ENCODE peak calls at places on chromosome 10, in nine cellular contexts. Z, P, W, H, N, O, R, K and V are unnamed samples.

GRCh38 chr10:97062058-97062457 is 123.7 kb downstream of the SLIT1 start:
- DNase-seq in H (no peak), K (no peak), O (no peak), Z (no peak), N (no peak), P (no peak), R (no peak), W (no peak), V (no peak)

GRCh38 chr10:79047875-79048638 is 20.7 kb upstream of the ZMIZ1 start:
- DNase-seq in W (no peak), K (no peak), P (no peak), O (peak; percentile 29), Z (no peak), N (peak; percentile 29), R (no peak), H (no peak), V (no peak)

GRCh38 chr10:70834448-70835151 is 18.9 kb downstream of the SGPL1 start:
- DNase-seq in R (no peak), O (no peak), Z (no peak), N (no peak), K (no peak), H (no peak), W (no peak), P (no peak), V (no peak)

GRCh38 chr10:132639470-132639869 is 101.9 kb downstream of the INPP5A start:
- DNase-seq in N (no peak), K (no peak), Z (no peak), W (no peak), O (no peak), P (no peak), H (no peak), R (no peak), V (no peak)

GRCh38 chr10:80199828-80200227 is 5.5 kb downstream of the ANXA11 start:
- DNase-seq in W (no peak), Z (no peak), N (no peak), K (peak; percentile 48), P (peak; percentile 88), H (no peak), O (no peak), R (peak; percentile 63), V (peak; percentile 97)

GRCh38 chr10:77774940-77775391 is 137.4 kb upstream of the KCNMA1 start:
- DNase-seq in K (no peak), P (peak; percentile 18), Z (no peak), W (no peak), H (no peak), R (no peak), N (no peak), O (no peak), V (peak; percentile 5)

GRCh38 chr10:127694580-127695193 is 42.3 kb upstream of the FOXI2 start:
- DNase-seq in K (peak; percentile 11), O (peak; percentile 67), P (peak; percentile 9), R (peak; percentile 15), Z (no peak), W (peak; percentile 5), N (no peak), H (peak; percentile 61), V (no peak)

GRCh38 chr10:95798307-95798850 is 42.4 kb downstream of the ENTPD1 start:
- DNase-seq in K (no peak), P (no peak), N (no peak), O (no peak), W (no peak), R (no peak), H (no peak), Z (no peak), V (no peak)

GRCh38 chr10:53006663-53007610 is 234.4 kb upstream of the MBL2 start:
- DNase-seq in H (no peak), R (no peak), Z (no peak), W (no peak), N (no peak), P (no peak), O (no peak), K (no peak), V (no peak)

GRCh38 chr10:110358869-110359629 is 54.3 kb upstream of the SMNDC1 start:
- DNase-seq in O (no peak), H (no peak), Z (no peak), R (peak; percentile 84), K (peak; percentile 63), P (peak; percentile 33), W (peak; percentile 84), N (peak; percentile 27), V (no peak)

DNA sequence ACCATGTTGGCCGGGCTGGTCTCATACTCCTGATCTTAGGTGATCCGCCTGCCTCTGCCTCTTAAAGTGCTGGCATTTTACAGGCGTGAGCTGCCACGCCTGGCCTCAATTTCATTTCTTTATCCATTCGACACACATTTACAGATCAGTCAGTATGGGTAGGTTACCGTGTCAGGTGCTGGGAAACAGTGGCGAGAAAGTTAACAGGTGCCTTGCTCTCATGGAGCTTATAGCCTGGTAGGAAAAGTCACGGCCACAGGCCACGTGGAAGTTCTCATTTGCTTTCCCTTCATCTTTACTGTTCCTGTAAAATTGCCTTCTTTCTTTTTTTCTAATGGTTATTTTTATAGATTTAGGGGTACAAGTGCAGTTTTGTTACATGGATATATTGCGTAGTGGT is 2.6 kb upstream of the CAMK1D start:
- DNase-seq in H (no peak), K (peak; percentile 88), Z (no peak), P (no peak), N (no peak), R (no peak), W (no peak), O (no peak), V (no peak)
- H3K4me3 ChIP-seq in H (no peak overlapping the region), K (no peak overlapping the region), Z (no peak overlapping the region), P (no peak overlapping the region), N (no peak overlapping the region), R (no peak overlapping the region), W (no peak overlapping the region), O (no peak overlapping the region), V (no peak overlapping the region)

GRCh38 chr10:48526846-48527505 is 77.9 kb downstream of the ARHGAP22 start:
- DNase-seq in W (no peak), P (no peak), H (no peak), Z (no peak), K (no peak), O (no peak), N (no peak), R (no peak), V (no peak)

GRCh38 chr10:48525113-48525512 is 79.8 kb downstream of the ARHGAP22 start:
- DNase-seq in O (no peak), K (no peak), W (no peak), N (no peak), P (no peak), H (no peak), Z (no peak), R (no peak), V (no peak)

GRCh38 chr10:48527691-48528212 is 77.1 kb downstream of the ARHGAP22 start:
- DNase-seq in R (no peak), H (no peak), Z (no peak), O (no peak), P (no peak), N (no peak), K (no peak), W (no peak), V (no peak)

GRCh38 chr10:48525956-48526355 is 78.9 kb downstream of the ARHGAP22 start:
- DNase-seq in H (no peak), W (no peak), K (no peak), P (no peak), O (no peak), R (no peak), N (no peak), Z (no peak), V (no peak)

DNA sequence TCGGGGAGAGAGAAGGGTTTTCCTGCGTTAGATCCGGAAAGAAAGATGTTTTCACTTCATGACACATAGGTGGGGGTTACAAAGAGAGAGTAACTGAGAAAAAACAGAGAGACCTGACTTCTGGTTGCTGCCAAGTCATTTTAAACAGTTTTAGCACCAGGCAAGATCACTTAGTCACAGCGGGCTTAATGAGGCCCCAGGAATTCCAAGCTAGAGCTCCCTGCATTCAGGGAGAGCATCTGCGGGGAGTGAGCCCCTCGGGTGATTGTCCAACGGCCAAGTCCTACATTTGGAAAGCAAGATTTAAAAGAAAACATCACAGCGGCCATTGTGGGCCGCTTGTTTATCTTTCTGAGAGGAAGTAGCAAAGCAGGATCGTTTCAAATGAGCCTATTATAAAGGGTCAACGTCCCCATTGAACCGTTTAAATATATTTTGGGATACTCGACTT is 78.5 kb downstream of the ARHGAP22 start:
- DNase-seq in R (no peak), W (peak; percentile 41), O (no peak), N (no peak), Z (no peak), K (no peak), P (peak; percentile 86), H (no peak), V (peak; percentile 65)
- H3K4me3 ChIP-seq in R (no peak overlapping the region), W (no peak overlapping the region), O (no peak overlapping the region), N (no peak overlapping the region), Z (no peak overlapping the region), K (no peak overlapping the region), P (no peak overlapping the region), H (no peak overlapping the region), V (peak overlapping the region; percentile 17)

DNA sequence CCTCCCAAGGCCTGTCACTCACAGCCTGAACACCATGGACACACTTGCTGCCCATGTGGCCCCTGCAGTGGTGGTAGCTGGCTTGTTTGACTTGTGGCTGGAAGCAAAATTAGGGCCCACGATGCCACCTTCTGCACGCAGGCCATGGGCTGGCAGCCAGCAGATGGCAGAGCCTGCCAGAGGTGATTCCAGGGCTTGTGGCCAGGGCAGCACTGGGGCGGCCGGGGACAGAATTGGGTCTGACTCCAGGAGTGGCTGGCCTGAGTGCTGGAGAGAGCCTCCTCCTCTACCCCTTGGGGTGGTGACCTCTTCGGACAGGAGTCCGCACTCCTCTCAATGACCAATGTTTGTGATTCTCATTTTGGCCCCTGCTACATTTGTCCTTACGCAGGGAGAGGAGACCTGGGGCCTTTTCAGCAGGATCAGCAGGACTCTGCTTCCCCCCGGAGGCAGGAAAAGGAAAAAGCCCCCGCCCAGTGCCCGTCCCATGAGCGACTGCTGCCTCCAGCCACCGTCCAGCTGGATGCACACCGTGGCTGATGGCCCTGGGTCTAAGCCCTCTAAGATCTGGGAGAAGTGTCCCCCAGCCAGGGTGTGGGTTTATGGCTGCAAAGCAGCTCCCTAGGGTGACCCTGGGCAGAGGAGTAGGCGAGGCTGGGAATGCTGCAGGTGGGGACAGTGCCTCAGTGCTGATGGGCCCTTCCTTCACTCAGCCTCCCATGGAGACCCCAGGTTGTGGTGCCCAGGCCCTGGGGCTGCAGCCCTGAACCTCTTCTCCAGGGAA is 26.5 kb downstream of the DNAJB12 start:
- DNase-seq in Z (peak; percentile 71), W (no peak), K (peak; percentile 86), R (peak; percentile 84), H (peak; percentile 63), P (peak; percentile 66), N (peak; percentile 76), O (peak; percentile 67), V (peak; percentile 78)
- H3K4me3 ChIP-seq in Z (no peak overlapping the region), W (no peak overlapping the region), K (no peak overlapping the region), R (no peak overlapping the region), H (no peak overlapping the region), P (no peak overlapping the region), N (no peak overlapping the region), O (peak overlapping the region; percentile 62), V (no peak overlapping the region)

DNA sequence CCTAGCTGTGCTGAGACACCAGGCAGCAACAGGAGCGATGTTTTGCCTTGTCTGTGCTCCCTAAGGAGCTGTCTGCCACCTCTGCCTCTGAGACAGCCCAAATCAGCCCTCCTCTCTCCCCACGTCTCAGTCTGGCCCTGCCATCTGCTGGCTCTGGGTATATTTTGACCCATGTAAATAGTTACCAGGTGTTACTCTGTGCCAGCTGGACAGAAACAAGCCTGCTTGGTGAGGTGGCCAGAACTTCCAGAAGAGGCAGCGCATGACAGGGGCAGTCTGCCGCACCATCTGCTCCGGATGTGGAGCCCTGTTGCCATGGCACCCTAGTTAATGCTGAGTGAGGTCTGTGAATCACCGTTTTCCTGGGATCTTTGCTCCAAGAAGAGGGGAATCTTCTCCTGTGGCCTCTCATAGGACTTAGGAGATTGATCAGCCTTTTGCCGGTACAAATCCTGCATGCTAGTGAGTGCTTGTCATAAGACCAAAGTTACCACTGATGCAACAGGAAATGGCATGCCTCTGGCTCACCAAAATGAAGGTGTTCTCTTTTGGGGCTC is 31.8 kb downstream of the GSTO2 start:
- DNase-seq in Z (peak; percentile 76), R (no peak), O (no peak), N (peak; percentile 75), W (peak; percentile 95), K (peak; percentile 76), H (peak; percentile 27), P (peak; percentile 100), V (peak; percentile 98)
- H3K4me3 ChIP-seq in Z (no peak overlapping the region), R (no peak overlapping the region), O (no peak overlapping the region), N (peak overlapping the region; percentile 31), W (no peak overlapping the region), K (no peak overlapping the region), H (no peak overlapping the region), P (peak overlapping the region; percentile 20), V (peak overlapping the region; percentile 39)